ENCODE peak calls at places on chromosome 18, in four cellular contexts. Y is OCI-LY7, Z is foreskin keratinocyte, M is thyroid gland. E is an unnamed sample. For H3K4me1, the result is how much of the 10 kb centered on the place peaks cover.

GRCh38 chr18:8367217-8367988 is 241.8 kb upstream of the RAB12 start:
- DNase-seq in Y (no peak), Z (no peak), M (peak), E (peak)

GRCh38 chr18:45416168-45416567 is 199.1 kb upstream of the SLC14A2 start:
- DNase-seq in Y (no peak), Z (no peak), M (no peak), E (peak)

GRCh38 chr18:65753520-65753919 is 2.7 kb downstream of the CDH7 start:
- DNase-seq in Y (peak), Z (no peak), M (no peak), E (peak)

GRCh38 chr18:46732201-46732600 is 24.7 kb downstream of the ST8SIA5 start:
- DNase-seq in Y (no peak), Z (no peak), M (no peak), E (no peak)

GRCh38 chr18:34801769-34802168 is 91.7 kb downstream of the DTNA start:
- DNase-seq in Y (no peak), Z (peak), M (no peak), E (no peak)

GRCh38 chr18:78582131-78582789 is 397.4 kb upstream of the SALL3 start:
- DNase-seq in Y (no peak), Z (no peak), M (no peak), E (no peak)

GRCh38 chr18:73235491-73235890 is 367.7 kb upstream of the NETO1 start:
- DNase-seq in Y (no peak), Z (peak), M (peak), E (no peak)

GRCh38 chr18:60534539-60534938 is 162.0 kb upstream of the MC4R start:
- DNase-seq in Y (no peak), Z (no peak), M (no peak), E (no peak)

GRCh38 chr18:58671122-58671940 is at the start of gene MALT1:
- DNase-seq in Y (peak), Z (peak), M (peak), E (peak)

GRCh38 chr18:33937270-33937816 is 287.4 kb downstream of the NOL4 start:
- DNase-seq in Y (no peak), Z (no peak), M (no peak), E (no peak)

GRCh38 chr18:23861326-23861725 is 153.2 kb upstream of the TTC39C start:
- DNase-seq in Y (no peak), Z (no peak), M (no peak), E (no peak)

GRCh38 chr18:79685281-79685680 is 5.7 kb downstream of the CTDP1 start:
- DNase-seq in Y (no peak), Z (no peak), M (no peak), E (no peak)

GRCh38 chr18:33034941-33035340 is 262.1 kb upstream of the KLHL14 start:
- DNase-seq in Y (no peak), Z (no peak), M (no peak), E (no peak)

GRCh38 chr18:56647071-56647470 is 4.1 kb upstream of the WDR7 start:
- DNase-seq in Y (no peak), Z (no peak), M (no peak), E (no peak)

GRCh38 chr18:3340682-3341097 is 78.8 kb downstream of the MYL12B start:
- DNase-seq in Y (no peak), Z (no peak), M (no peak), E (no peak)

GRCh38 chr18:63752661-63753060 is 22.6 kb upstream of the SERPINB7 start:
- DNase-seq in Y (no peak), Z (no peak), M (no peak), E (no peak)

GRCh38 chr18:58117685-58118403 is 73.8 kb downstream of the NEDD4L start:
- DNase-seq in Y (no peak), Z (peak), M (peak), E (peak)

GRCh38 chr18:64175432-64175831 is 26.5 kb upstream of the LINC00305 start:
- DNase-seq in Y (peak), Z (no peak), M (no peak), E (no peak)

GRCh38 chr18:8847900-8848299 is 142.5 kb downstream of the MTCL1 start:
- DNase-seq in Y (no peak), Z (no peak), M (no peak), E (no peak)

GRCh38 chr18:65817178-65817577 is 66.4 kb downstream of the CDH7 start:
- DNase-seq in Y (no peak), Z (no peak), M (no peak), E (no peak)

GRCh38 chr18:37564796-37565137 is 831 bp downstream of the CELF4 start:
- DNase-seq in Y (no peak), Z (peak), M (peak), E (peak)

GRCh38 chr18:45755936-45756335 is 32.0 kb downstream of the SLC14A1 start:
- DNase-seq in Y (no peak), Z (no peak), M (peak), E (peak)

GRCh38 chr18:23673725-23674124 is 11.0 kb upstream of the ANKRD29 start:
- DNase-seq in Y (no peak), Z (peak), M (no peak), E (no peak)

GRCh38 chr18:34223164-34223892 is 1.4 kb downstream of the NOL4 start:
- DNase-seq in Y (no peak), Z (no peak), M (peak), E (no peak)

GRCh38 chr18:398866-399637 is 101.4 kb downstream of the COLEC12 start:
- DNase-seq in Y (no peak), Z (no peak), M (no peak), E (no peak)

GRCh38 chr18:80158365-80158764 is 49.3 kb downstream of the ADNP2 start:
- DNase-seq in Y (no peak), Z (no peak), M (no peak), E (no peak)

GRCh38 chr18:48136544-48137353 is 206.3 kb upstream of the SMAD2 start:
- DNase-seq in Y (no peak), Z (no peak), M (peak), E (peak)
- H3K4me1 ChIP-seq in Y (under half), Z (under half), M (half or more), E (under half)

DNA sequence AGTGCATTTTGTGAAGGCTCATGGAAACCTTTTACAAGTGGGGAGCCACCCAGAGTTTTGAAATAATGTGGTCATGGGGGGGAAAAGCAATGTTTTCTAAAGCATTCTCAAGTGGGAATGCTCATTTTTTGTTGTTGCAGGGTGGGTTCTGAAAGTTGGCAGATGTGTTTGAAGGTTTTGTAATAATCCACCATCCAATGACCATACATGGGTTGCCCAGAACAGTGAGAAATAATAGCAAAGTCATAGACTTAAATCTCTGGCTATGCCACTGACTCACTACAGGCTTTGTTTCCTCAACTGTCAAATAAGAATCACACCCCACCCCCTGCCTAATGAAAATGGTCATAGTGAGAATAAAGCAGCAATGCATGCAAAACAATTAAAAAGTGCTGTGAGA is 2.9 kb downstream of the DSG3 start:
- DNase-seq in Y (no peak), Z (no peak), M (no peak), E (no peak)
- H3K27ac ChIP-seq in Y (no peak), Z (peak), M (no peak), E (no peak)

DNA sequence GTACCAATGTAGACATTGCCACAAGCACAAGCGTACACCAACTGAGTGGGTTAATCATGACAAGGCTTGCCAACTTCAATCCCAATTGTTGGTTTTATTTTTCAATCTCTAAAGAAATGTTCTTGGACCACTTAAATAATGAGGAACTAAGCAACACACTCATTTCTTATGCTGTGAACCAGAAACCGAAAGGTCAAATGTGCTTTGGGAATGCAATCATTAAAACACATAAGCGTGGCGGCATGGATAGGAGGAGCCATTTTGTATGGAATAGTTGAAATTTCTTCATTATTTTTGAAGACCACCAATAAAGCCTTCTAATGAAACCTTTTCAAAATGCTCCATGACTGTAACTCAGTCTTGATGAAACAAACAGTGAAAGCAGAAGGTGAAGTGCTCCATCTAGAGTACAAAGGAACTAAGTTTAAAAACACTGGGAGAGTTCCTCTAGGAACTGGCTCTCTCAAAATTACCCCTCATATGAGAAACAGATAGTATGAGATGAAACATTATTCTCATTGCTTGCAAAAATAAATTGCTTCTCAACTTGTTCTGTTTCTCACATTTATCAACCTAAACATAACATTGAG is 113.2 kb upstream of the CHST9 start:
- DNase-seq in Y (no peak), Z (no peak), M (no peak), E (no peak)
- TF ChIP-seq CTCF in Y (peak), Z (peak), M (no peak), E (no peak)

GRCh38 chr18:67516432-67517223 is at the start of gene DSEL:
- DNase-seq in Y (peak), Z (peak), M (peak), E (peak)
- H3K4me1 ChIP-seq in Y (under half), Z (under half), M (under half), E (under half)

DNA sequence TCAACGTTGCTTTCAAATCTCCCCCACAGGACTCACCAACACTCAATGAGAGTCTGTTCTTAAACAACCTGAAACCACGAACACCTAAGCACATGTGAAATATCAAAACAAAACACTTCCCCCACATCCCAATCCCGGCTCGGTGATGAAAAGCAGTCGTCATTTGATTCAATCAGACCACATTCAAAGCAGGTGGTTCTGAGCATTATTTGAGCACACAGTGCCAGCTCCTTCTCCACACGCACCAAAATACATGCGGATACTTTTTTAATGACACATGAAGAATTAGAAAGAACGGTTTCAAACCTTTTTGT is 98.3 kb downstream of the TCF4 start:
- DNase-seq in Y (peak), Z (no peak), M (no peak), E (no peak)
- H3K27ac ChIP-seq in Y (peak), Z (no peak), M (no peak), E (no peak)

GRCh38 chr18:50967714-50968661 is at the start of gene ELAC1:
- DNase-seq in Y (peak), Z (no peak), M (peak), E (peak)
- TF ChIP-seq CTCF in Y (no peak), Z (no peak), M (no peak), E (peak)

GRCh38 chr18:12086677-12087482 is 6.8 kb upstream of the ANKRD62 start:
- DNase-seq in Y (no peak), Z (no peak), M (no peak), E (no peak)

GRCh38 chr18:12085786-12086185 is 7.9 kb upstream of the ANKRD62 start:
- DNase-seq in Y (no peak), Z (no peak), M (no peak), E (no peak)

GRCh38 chr18:12087483-12087960 is 6.1 kb upstream of the ANKRD62 start:
- DNase-seq in Y (no peak), Z (no peak), M (no peak), E (no peak)

GRCh38 chr18:12085136-12085535 is 8.5 kb upstream of the ANKRD62 start:
- DNase-seq in Y (no peak), Z (no peak), M (no peak), E (no peak)

DNA sequence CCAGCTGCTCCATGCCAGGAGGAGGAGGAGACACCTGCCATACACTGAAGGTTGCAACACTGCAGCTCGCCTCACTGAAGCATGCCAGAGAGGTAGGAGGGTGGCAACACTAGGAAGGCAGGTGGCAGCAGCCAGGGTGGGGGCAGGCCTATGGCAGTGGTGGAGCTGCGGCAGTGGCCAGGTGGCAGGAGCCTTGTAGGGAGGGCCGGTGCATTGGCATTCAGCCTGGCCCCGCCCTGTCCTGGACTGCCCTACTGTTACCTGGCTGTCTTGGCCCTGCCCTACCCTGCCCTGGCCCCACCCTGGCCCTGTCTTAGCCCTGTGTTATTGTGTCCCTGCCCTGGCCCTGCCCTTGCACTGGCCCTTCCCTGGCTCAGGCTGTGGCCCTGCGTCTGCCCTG is 7.4 kb upstream of the ANKRD62 start:
- DNase-seq in Y (no peak), Z (no peak), M (peak), E (no peak)
- H3K4me1 ChIP-seq in Y (under half), Z (under half), M (under half), E (under half)

GRCh38 chr18:25245299-25245698 is 106.7 kb downstream of the ZNF521 start:
- DNase-seq in Y (no peak), Z (no peak), M (no peak), E (no peak)

GRCh38 chr18:25248755-25249154 is 103.2 kb downstream of the ZNF521 start:
- DNase-seq in Y (no peak), Z (no peak), M (no peak), E (no peak)

GRCh38 chr18:25251127-25251526 is 100.8 kb downstream of the ZNF521 start:
- DNase-seq in Y (no peak), Z (no peak), M (no peak), E (no peak)

GRCh38 chr18:25250610-25250859 is 101.4 kb downstream of the ZNF521 start:
- DNase-seq in Y (no peak), Z (no peak), M (no peak), E (no peak)

DNA sequence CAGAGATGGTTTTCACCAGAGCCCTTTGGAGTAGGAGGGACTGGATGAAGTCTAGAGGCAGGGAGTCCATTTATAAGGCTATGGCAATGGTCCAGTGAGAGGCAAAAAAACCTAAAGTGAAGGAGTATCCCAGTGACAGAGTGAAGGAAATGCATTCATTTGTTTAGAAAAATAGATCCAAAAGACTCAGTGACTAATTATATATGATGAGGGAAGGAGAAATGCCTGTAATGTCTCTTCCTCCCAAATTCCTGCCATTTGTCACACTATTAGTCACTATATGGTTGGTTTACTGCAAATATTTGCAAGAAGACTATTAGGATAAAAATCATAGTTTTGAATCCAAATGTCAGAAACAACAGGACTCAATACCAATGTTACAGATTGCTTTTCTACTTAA is 104.2 kb downstream of the ZNF521 start:
- DNase-seq in Y (no peak), Z (no peak), M (no peak), E (no peak)
- H3K27ac ChIP-seq in Y (no peak), Z (no peak), M (no peak), E (no peak)

DNA sequence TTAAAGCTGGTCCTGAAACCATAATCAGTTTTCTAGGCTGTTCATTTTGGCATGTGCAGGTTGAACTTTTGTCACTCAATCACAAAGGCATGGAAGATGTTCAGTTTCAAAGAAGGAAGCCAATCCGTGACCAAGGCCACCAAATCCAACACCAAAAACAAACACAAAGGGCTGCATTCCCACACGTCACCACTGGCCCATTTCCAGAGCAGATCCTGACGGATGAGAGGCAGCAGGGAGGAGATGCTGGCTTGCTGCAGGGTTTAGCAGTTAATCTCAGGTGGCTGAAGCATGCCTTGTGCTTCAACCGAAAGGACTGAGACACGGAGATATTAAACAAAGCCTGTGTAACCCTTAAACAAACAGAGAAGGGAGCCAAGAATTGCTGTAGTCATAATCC is 191.9 kb upstream of the CTAGE1 start:
- DNase-seq in Y (no peak), Z (no peak), M (peak), E (no peak)
- TF ChIP-seq CTCF in Y (no peak), Z (no peak), M (no peak), E (no peak)